ENCODE peak calls at places on chromosomes 11 and 22, in four cellular contexts. One of them, this sample, is unnamed.

GRCh38 chr11:100459791-100460190 is 227.3 kb upstream of the ARHGAP42 start:
- DNase-seq in fibroblast of mammary gland: no peak
- DNase-seq in nephron progenitor cell: no peak
- DNase-seq in progenitor cell of endocrine pancreas: no peak
- DNase-seq in this sample: no peak

GRCh38 chr22:48823941-48824340 is 1003.7 kb downstream of the BRD1 start:
- DNase-seq in nephron progenitor cell: no peak
- DNase-seq in fibroblast of mammary gland: no peak
- DNase-seq in progenitor cell of endocrine pancreas: no peak
- DNase-seq in this sample: no peak

GRCh38 chr11:72283947-72284346 is 40.0 kb upstream of the PHOX2A start:
- DNase-seq in nephron progenitor cell: no peak
- DNase-seq in fibroblast of mammary gland: no peak
- DNase-seq in progenitor cell of endocrine pancreas: no peak
- DNase-seq in this sample: no peak

GRCh38 chr22:50445071-50445879 is 29.6 kb downstream of the SBF1 start:
- DNase-seq in fibroblast of mammary gland: no peak
- DNase-seq in progenitor cell of endocrine pancreas: no peak
- DNase-seq in nephron progenitor cell: no peak
- DNase-seq in this sample: no peak

GRCh38 chr11:133956650-133957633 is at the start of gene IGSF9B:
- DNase-seq in nephron progenitor cell: peak; percentile 91
- DNase-seq in progenitor cell of endocrine pancreas: peak; percentile 86
- DNase-seq in fibroblast of mammary gland: peak; percentile 33
- DNase-seq in this sample: no peak

GRCh38 chr22:33110562-33111163 is 52.5 kb upstream of the SYN3 start:
- DNase-seq in progenitor cell of endocrine pancreas: no peak
- DNase-seq in fibroblast of mammary gland: peak; percentile 19
- DNase-seq in nephron progenitor cell: no peak
- DNase-seq in this sample: no peak

GRCh38 chr11:60193687-60194433 is 11.0 kb upstream of the MS4A6A start:
- DNase-seq in progenitor cell of endocrine pancreas: peak; percentile 32
- DNase-seq in fibroblast of mammary gland: peak; percentile 42
- DNase-seq in nephron progenitor cell: peak; percentile 51
- DNase-seq in this sample: peak; percentile 52

GRCh38 chr22:42419328-42419881 is 12.8 kb downstream of the NFAM1 start:
- DNase-seq in progenitor cell of endocrine pancreas: no peak
- DNase-seq in fibroblast of mammary gland: no peak
- DNase-seq in nephron progenitor cell: peak; percentile 35
- DNase-seq in this sample: no peak

GRCh38 chr11:31492320-31492913 is 17.0 kb downstream of the IMMP1L start:
- DNase-seq in fibroblast of mammary gland: peak; percentile 43
- DNase-seq in nephron progenitor cell: no peak
- DNase-seq in progenitor cell of endocrine pancreas: no peak
- DNase-seq in this sample: no peak

GRCh38 chr11:126989942-126990715 is 10.4 kb downstream of the KIRREL3 start:
- DNase-seq in nephron progenitor cell: peak; percentile 92
- DNase-seq in fibroblast of mammary gland: peak; percentile 62
- DNase-seq in progenitor cell of endocrine pancreas: peak; percentile 86
- DNase-seq in this sample: peak; percentile 60

GRCh38 chr11:125404811-125405481 is 91.1 kb downstream of the FEZ1 start:
- DNase-seq in fibroblast of mammary gland: peak; percentile 33
- DNase-seq in nephron progenitor cell: peak; percentile 90
- DNase-seq in progenitor cell of endocrine pancreas: peak; percentile 72
- DNase-seq in this sample: peak; percentile 67

GRCh38 chr11:29616611-29617010 is 400.2 kb downstream of the KCNA4 start:
- DNase-seq in nephron progenitor cell: no peak
- DNase-seq in progenitor cell of endocrine pancreas: no peak
- DNase-seq in fibroblast of mammary gland: peak; percentile 29
- DNase-seq in this sample: no peak

GRCh38 chr11:33594188-33594587 is 106.4 kb downstream of the C11orf91 start:
- DNase-seq in progenitor cell of endocrine pancreas: no peak
- DNase-seq in nephron progenitor cell: no peak
- DNase-seq in fibroblast of mammary gland: no peak
- DNase-seq in this sample: no peak

GRCh38 chr11:126631399-126631798 is 275.9 kb downstream of the ST3GAL4 start:
- DNase-seq in fibroblast of mammary gland: no peak
- DNase-seq in progenitor cell of endocrine pancreas: no peak
- DNase-seq in nephron progenitor cell: no peak
- DNase-seq in this sample: no peak

GRCh38 chr11:133639408-133639807 is 107.1 kb upstream of the OPCML start:
- DNase-seq in nephron progenitor cell: no peak
- DNase-seq in progenitor cell of endocrine pancreas: no peak
- DNase-seq in fibroblast of mammary gland: no peak
- DNase-seq in this sample: no peak

GRCh38 chr11:131980878-131981668 is 610.7 kb downstream of the NTM start:
- DNase-seq in progenitor cell of endocrine pancreas: no peak
- DNase-seq in fibroblast of mammary gland: no peak
- DNase-seq in nephron progenitor cell: no peak
- DNase-seq in this sample: no peak

GRCh38 chr22:19069451-19069850 is 52.8 kb downstream of the DGCR2 start:
- DNase-seq in nephron progenitor cell: no peak
- DNase-seq in progenitor cell of endocrine pancreas: no peak
- DNase-seq in fibroblast of mammary gland: no peak
- DNase-seq in this sample: no peak

GRCh38 chr11:108825381-108825780 is 160.5 kb downstream of the DDX10 start:
- DNase-seq in fibroblast of mammary gland: no peak
- DNase-seq in nephron progenitor cell: no peak
- DNase-seq in progenitor cell of endocrine pancreas: no peak
- DNase-seq in this sample: no peak

GRCh38 chr11:59802639-59803176 is 7.9 kb downstream of the MRPL16 start:
- DNase-seq in progenitor cell of endocrine pancreas: no peak
- DNase-seq in fibroblast of mammary gland: peak; percentile 68
- DNase-seq in nephron progenitor cell: no peak
- DNase-seq in this sample: no peak

GRCh38 chr22:50691521-50691920 is 18.9 kb downstream of the SHANK3 start:
- DNase-seq in fibroblast of mammary gland: peak; percentile 62
- DNase-seq in nephron progenitor cell: peak; percentile 46
- DNase-seq in progenitor cell of endocrine pancreas: no peak
- DNase-seq in this sample: no peak

GRCh38 chr22:40654522-40655167 is 18.1 kb upstream of the MRTFA start:
- DNase-seq in nephron progenitor cell: no peak
- DNase-seq in fibroblast of mammary gland: peak; percentile 85
- DNase-seq in progenitor cell of endocrine pancreas: no peak
- DNase-seq in this sample: no peak

GRCh38 chr11:60625262-60625661 is 74.2 kb upstream of the MS4A8 start:
- DNase-seq in fibroblast of mammary gland: peak; percentile 62
- DNase-seq in progenitor cell of endocrine pancreas: no peak
- DNase-seq in nephron progenitor cell: peak; percentile 19
- DNase-seq in this sample: no peak

GRCh38 chr11:115984228-115984627 is 480.0 kb upstream of the CADM1 start:
- DNase-seq in progenitor cell of endocrine pancreas: no peak
- DNase-seq in fibroblast of mammary gland: no peak
- DNase-seq in nephron progenitor cell: no peak
- DNase-seq in this sample: no peak
- TF ChIP-seq CTCF in progenitor cell of endocrine pancreas: no peak
- TF ChIP-seq CTCF in fibroblast of mammary gland: no peak
- TF ChIP-seq CTCF in nephron progenitor cell: no peak
- TF ChIP-seq CTCF in this sample: no peak

GRCh38 chr11:79362821-79363220 is 78.0 kb downstream of the TENM4 start:
- DNase-seq in progenitor cell of endocrine pancreas: no peak
- DNase-seq in nephron progenitor cell: no peak
- DNase-seq in fibroblast of mammary gland: no peak
- DNase-seq in this sample: no peak

GRCh38 chr11:79363261-79363660 is 77.6 kb downstream of the TENM4 start:
- DNase-seq in nephron progenitor cell: no peak
- DNase-seq in fibroblast of mammary gland: no peak
- DNase-seq in progenitor cell of endocrine pancreas: no peak
- DNase-seq in this sample: no peak

GRCh38 chr11:79362358-79362757 is 78.5 kb downstream of the TENM4 start:
- DNase-seq in nephron progenitor cell: no peak
- DNase-seq in progenitor cell of endocrine pancreas: no peak
- DNase-seq in fibroblast of mammary gland: no peak
- DNase-seq in this sample: no peak

GRCh38 chr11:79366218-79366617 is 74.6 kb downstream of the TENM4 start:
- DNase-seq in progenitor cell of endocrine pancreas: no peak
- DNase-seq in fibroblast of mammary gland: no peak
- DNase-seq in nephron progenitor cell: no peak
- DNase-seq in this sample: no peak

GRCh38 chr11:79363861-79364378 is 76.9 kb downstream of the TENM4 start:
- DNase-seq in progenitor cell of endocrine pancreas: no peak
- DNase-seq in nephron progenitor cell: no peak
- DNase-seq in fibroblast of mammary gland: peak; percentile 12
- DNase-seq in this sample: no peak
- TF ChIP-seq CTCF in progenitor cell of endocrine pancreas: no peak
- TF ChIP-seq CTCF in nephron progenitor cell: no peak
- TF ChIP-seq CTCF in fibroblast of mammary gland: no peak
- TF ChIP-seq CTCF in this sample: no peak

DNA sequence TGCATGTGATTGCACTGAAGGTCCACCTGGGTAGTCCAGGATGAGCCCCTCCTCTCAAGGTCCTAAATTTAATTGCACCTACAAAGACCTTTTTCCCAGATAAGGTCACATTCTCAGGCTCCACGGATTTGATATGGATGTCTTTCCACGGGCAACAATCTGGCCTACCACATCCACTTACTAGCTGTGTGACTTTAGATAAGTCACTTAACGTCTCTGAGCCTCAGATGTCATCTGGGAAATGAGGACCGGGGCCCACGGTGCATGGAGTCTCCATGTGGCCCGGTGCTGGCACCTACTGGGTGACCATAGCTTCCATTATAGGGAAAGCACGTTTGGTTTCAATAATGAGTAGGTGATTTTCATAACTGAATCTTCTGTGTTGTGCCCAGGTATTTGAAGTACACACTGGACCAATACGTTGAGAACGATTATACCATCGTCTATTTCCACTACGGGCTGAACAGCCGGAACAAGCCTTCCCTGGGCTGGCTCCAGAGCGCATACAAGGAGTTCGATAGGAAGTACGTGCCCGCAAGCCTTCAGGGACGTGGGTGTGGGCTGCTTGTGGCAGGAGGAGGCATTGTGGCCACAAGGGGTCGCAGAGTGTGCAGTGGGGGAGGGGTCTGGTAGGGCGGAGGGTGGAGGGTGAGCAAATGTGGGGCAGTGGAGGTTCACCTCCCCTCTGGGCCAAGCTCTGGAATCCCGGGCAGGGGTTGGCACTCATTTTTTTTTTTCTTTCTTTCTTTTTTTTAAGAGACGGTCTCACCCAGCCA is 55.7 kb downstream of the ARHGAP8 start:
- DNase-seq in progenitor cell of endocrine pancreas: no peak
- DNase-seq in fibroblast of mammary gland: no peak
- DNase-seq in nephron progenitor cell: peak; percentile 61
- DNase-seq in this sample: no peak
- TF ChIP-seq CTCF in progenitor cell of endocrine pancreas: peak; percentile 33
- TF ChIP-seq CTCF in fibroblast of mammary gland: no peak
- TF ChIP-seq CTCF in nephron progenitor cell: peak; percentile 36
- TF ChIP-seq CTCF in this sample: no peak

DNA sequence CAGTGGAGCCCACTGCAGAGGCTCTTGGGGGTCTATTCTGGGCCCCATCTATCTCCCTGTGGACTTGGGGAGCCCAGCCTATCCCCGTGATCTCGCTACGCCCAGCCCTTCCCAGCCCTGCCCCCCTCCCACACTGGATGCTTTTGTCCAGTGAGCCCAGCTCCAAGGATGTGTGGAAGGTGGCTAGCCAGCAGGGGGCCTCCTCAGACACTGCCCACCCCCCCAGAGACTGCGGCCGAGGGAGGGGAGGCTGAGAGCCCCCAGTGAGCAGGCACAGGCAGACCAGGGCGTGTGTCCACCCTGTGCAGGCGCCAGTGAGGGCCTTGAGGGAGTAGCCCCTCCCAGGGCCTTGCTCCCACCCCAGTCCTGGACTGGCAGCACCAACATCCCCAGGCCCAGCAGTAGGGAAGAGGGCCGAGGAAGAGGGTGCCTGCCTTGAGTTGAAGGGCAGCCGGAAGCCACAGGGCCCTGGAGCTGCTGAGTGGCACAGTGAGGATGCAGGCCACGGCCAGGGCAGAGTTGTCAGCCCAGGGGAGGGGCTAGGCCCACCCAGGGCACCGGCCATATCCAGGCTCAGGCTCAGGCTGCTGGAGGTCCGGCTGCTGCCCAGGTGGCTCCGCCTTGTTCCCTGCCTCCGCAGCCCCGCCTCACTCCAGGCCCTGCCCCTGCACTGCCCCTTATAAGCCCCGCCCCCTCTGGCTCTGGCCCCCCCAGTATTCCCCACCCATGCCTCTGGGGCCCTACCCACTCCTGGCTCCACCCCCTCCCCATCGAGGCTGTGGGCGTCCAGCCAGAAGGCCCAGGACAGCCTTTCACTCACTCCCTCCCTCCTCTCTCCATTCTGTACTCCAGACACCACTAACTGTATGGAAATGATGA is 28.0 kb downstream of the MOB2 start:
- DNase-seq in fibroblast of mammary gland: peak; percentile 22
- DNase-seq in nephron progenitor cell: peak; percentile 62
- DNase-seq in progenitor cell of endocrine pancreas: no peak
- DNase-seq in this sample: no peak
- TF ChIP-seq CTCF in fibroblast of mammary gland: peak; percentile 32
- TF ChIP-seq CTCF in nephron progenitor cell: no peak
- TF ChIP-seq CTCF in progenitor cell of endocrine pancreas: no peak
- TF ChIP-seq CTCF in this sample: no peak

GRCh38 chr11:64059339-64060176 is 23.8 kb downstream of the FLRT1 start:
- DNase-seq in nephron progenitor cell: peak; percentile 60
- DNase-seq in progenitor cell of endocrine pancreas: no peak
- DNase-seq in fibroblast of mammary gland: no peak
- DNase-seq in this sample: no peak

GRCh38 chr11:64058494-64058893 is 22.8 kb downstream of the FLRT1 start:
- DNase-seq in fibroblast of mammary gland: no peak
- DNase-seq in nephron progenitor cell: no peak
- DNase-seq in progenitor cell of endocrine pancreas: no peak
- DNase-seq in this sample: no peak

GRCh38 chr11:64062185-64063039 is 26.7 kb downstream of the FLRT1 start:
- DNase-seq in nephron progenitor cell: no peak
- DNase-seq in progenitor cell of endocrine pancreas: no peak
- DNase-seq in fibroblast of mammary gland: no peak
- DNase-seq in this sample: no peak

GRCh38 chr11:64060263-64060860 is 24.6 kb downstream of the FLRT1 start:
- DNase-seq in progenitor cell of endocrine pancreas: no peak
- DNase-seq in nephron progenitor cell: no peak
- DNase-seq in fibroblast of mammary gland: no peak
- DNase-seq in this sample: no peak

GRCh38 chr11:64060861-64061444 is 25.2 kb downstream of the FLRT1 start:
- DNase-seq in nephron progenitor cell: peak; percentile 89
- DNase-seq in progenitor cell of endocrine pancreas: peak; percentile 52
- DNase-seq in fibroblast of mammary gland: peak; percentile 10
- DNase-seq in this sample: peak; percentile 30
- TF ChIP-seq CTCF in nephron progenitor cell: no peak
- TF ChIP-seq CTCF in progenitor cell of endocrine pancreas: no peak
- TF ChIP-seq CTCF in fibroblast of mammary gland: no peak
- TF ChIP-seq CTCF in this sample: no peak